ENCODE peak calls at places on chromosomes 13 and 19, in eight cellular contexts. One of them, this sample, is unnamed.

GRCh38 chr13:93984876-93985275 is 494.6 kb downstream of the DCT start:
- DNase-seq in trophoblast cell: no peak
- DNase-seq in mesendoderm: peak; percentile 40
- DNase-seq in NT2/D1: no peak
- DNase-seq in IMR-90: no peak
- DNase-seq in PC-3: no peak
- DNase-seq in colonic mucosa: no peak
- DNase-seq in H9: peak; percentile 38
- DNase-seq in this sample: no peak

GRCh38 chr13:101453784-101454201 is 1.3 kb downstream of the ITGBL1 start:
- DNase-seq in colonic mucosa: no peak
- DNase-seq in H9: peak; percentile 55
- DNase-seq in mesendoderm: no peak
- DNase-seq in PC-3: peak; percentile 81
- DNase-seq in trophoblast cell: no peak
- DNase-seq in IMR-90: no peak
- DNase-seq in NT2/D1: no peak
- DNase-seq in this sample: no peak

GRCh38 chr19:44808463-44809371 is at the start of gene BCAM:
- DNase-seq in IMR-90: peak; percentile 54
- DNase-seq in NT2/D1: no peak
- DNase-seq in H9: peak; percentile 81
- DNase-seq in mesendoderm: peak; percentile 56
- DNase-seq in colonic mucosa: peak; percentile 68
- DNase-seq in trophoblast cell: no peak
- DNase-seq in PC-3: peak; percentile 58
- DNase-seq in this sample: peak; percentile 91

GRCh38 chr13:83515267-83515666 is 367.0 kb downstream of the SLITRK1 start:
- DNase-seq in H9: no peak
- DNase-seq in NT2/D1: no peak
- DNase-seq in mesendoderm: no peak
- DNase-seq in IMR-90: peak; percentile 22
- DNase-seq in PC-3: peak; percentile 67
- DNase-seq in trophoblast cell: no peak
- DNase-seq in colonic mucosa: no peak
- DNase-seq in this sample: no peak

GRCh38 chr19:28494466-28494865 is 718.5 kb downstream of the UQCRFS1 start:
- DNase-seq in IMR-90: no peak
- DNase-seq in H9: no peak
- DNase-seq in trophoblast cell: no peak
- DNase-seq in PC-3: no peak
- DNase-seq in colonic mucosa: no peak
- DNase-seq in mesendoderm: peak; percentile 48
- DNase-seq in NT2/D1: peak; percentile 28
- DNase-seq in this sample: peak; percentile 43

GRCh38 chr13:43411741-43412140 is 375.0 kb downstream of the ENOX1 start:
- DNase-seq in PC-3: no peak
- DNase-seq in IMR-90: peak; percentile 23
- DNase-seq in H9: no peak
- DNase-seq in colonic mucosa: no peak
- DNase-seq in NT2/D1: no peak
- DNase-seq in mesendoderm: no peak
- DNase-seq in trophoblast cell: no peak
- DNase-seq in this sample: no peak

GRCh38 chr13:43522788-43523187 is 264.0 kb downstream of the ENOX1 start:
- DNase-seq in mesendoderm: no peak
- DNase-seq in IMR-90: peak; percentile 26
- DNase-seq in trophoblast cell: no peak
- DNase-seq in H9: no peak
- DNase-seq in NT2/D1: no peak
- DNase-seq in colonic mucosa: no peak
- DNase-seq in PC-3: no peak
- DNase-seq in this sample: no peak

GRCh38 chr19:50875795-50876422 is 2.7 kb downstream of the KLK2 start:
- DNase-seq in PC-3: no peak
- DNase-seq in trophoblast cell: no peak
- DNase-seq in mesendoderm: no peak
- DNase-seq in NT2/D1: no peak
- DNase-seq in H9: no peak
- DNase-seq in IMR-90: no peak
- DNase-seq in colonic mucosa: no peak
- DNase-seq in this sample: no peak

GRCh38 chr13:33352520-33352919 is 67.0 kb upstream of the STARD13 start:
- DNase-seq in trophoblast cell: no peak
- DNase-seq in colonic mucosa: no peak
- DNase-seq in NT2/D1: no peak
- DNase-seq in mesendoderm: no peak
- DNase-seq in H9: no peak
- DNase-seq in IMR-90: no peak
- DNase-seq in PC-3: no peak
- DNase-seq in this sample: no peak

GRCh38 chr13:101397742-101398141 is 18.6 kb downstream of the NALCN start:
- DNase-seq in PC-3: peak; percentile 77
- DNase-seq in colonic mucosa: no peak
- DNase-seq in mesendoderm: no peak
- DNase-seq in NT2/D1: no peak
- DNase-seq in trophoblast cell: no peak
- DNase-seq in IMR-90: peak; percentile 92
- DNase-seq in H9: no peak
- DNase-seq in this sample: no peak

GRCh38 chr13:78100481-78100880 is 181.8 kb upstream of the EDNRB start:
- DNase-seq in trophoblast cell: no peak
- DNase-seq in H9: no peak
- DNase-seq in mesendoderm: no peak
- DNase-seq in PC-3: no peak
- DNase-seq in NT2/D1: no peak
- DNase-seq in IMR-90: no peak
- DNase-seq in colonic mucosa: no peak
- DNase-seq in this sample: no peak

GRCh38 chr13:80131204-80131603 is 209.7 kb downstream of the SPRY2 start:
- DNase-seq in NT2/D1: no peak
- DNase-seq in trophoblast cell: no peak
- DNase-seq in mesendoderm: peak; percentile 46
- DNase-seq in H9: peak; percentile 38
- DNase-seq in IMR-90: peak; percentile 46
- DNase-seq in colonic mucosa: peak; percentile 85
- DNase-seq in PC-3: peak; percentile 47
- DNase-seq in this sample: peak; percentile 67

GRCh38 chr13:46748300-46748699 is 48.7 kb downstream of the ESD start:
- DNase-seq in IMR-90: no peak
- DNase-seq in PC-3: no peak
- DNase-seq in NT2/D1: no peak
- DNase-seq in trophoblast cell: peak; percentile 81
- DNase-seq in H9: no peak
- DNase-seq in colonic mucosa: no peak
- DNase-seq in mesendoderm: peak; percentile 20
- DNase-seq in this sample: no peak

GRCh38 chr13:98819382-98819781 is 66.9 kb upstream of the SLC15A1 start:
- DNase-seq in trophoblast cell: no peak
- DNase-seq in PC-3: no peak
- DNase-seq in NT2/D1: no peak
- DNase-seq in H9: no peak
- DNase-seq in IMR-90: no peak
- DNase-seq in colonic mucosa: no peak
- DNase-seq in mesendoderm: no peak
- DNase-seq in this sample: no peak
- H3K9ac ChIP-seq in trophoblast cell: no peak overlapping the region
- H3K9ac ChIP-seq in PC-3: no peak overlapping the region
- H3K9ac ChIP-seq in NT2/D1: no peak overlapping the region
- H3K9ac ChIP-seq in H9: no peak overlapping the region
- H3K9ac ChIP-seq in IMR-90: no peak overlapping the region
- H3K9ac ChIP-seq in colonic mucosa: no peak overlapping the region
- H3K9ac ChIP-seq in mesendoderm: no peak overlapping the region
- H3K9ac ChIP-seq in this sample: no peak overlapping the region

DNA sequence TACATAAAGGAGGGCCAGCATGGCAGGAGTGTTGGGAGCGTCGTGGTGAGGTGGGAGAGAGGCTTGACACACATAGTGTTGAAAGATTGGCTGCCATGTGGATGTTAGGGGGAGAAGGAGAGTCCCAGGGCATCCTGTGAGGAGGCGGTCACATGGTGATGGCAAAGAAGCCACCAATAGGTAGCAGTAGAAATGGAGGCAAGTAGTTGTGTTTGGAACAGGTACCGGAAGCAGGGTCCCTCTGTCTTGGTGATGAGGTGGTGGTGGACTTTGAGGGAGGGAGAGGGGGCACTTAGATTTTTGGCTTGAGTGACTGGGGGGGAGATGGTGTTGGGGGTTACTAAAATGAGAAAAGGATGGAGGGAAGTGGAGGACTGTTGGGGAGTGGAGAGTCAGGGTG is 193.2 kb upstream of the RNF113B start:
- DNase-seq in IMR-90: no peak
- DNase-seq in PC-3: no peak
- DNase-seq in mesendoderm: no peak
- DNase-seq in trophoblast cell: no peak
- DNase-seq in colonic mucosa: no peak
- DNase-seq in NT2/D1: no peak
- DNase-seq in H9: no peak
- DNase-seq in this sample: no peak
- H3K9ac ChIP-seq in IMR-90: peak overlapping the region; percentile 56
- H3K9ac ChIP-seq in PC-3: no peak overlapping the region
- H3K9ac ChIP-seq in mesendoderm: no peak overlapping the region
- H3K9ac ChIP-seq in trophoblast cell: no peak overlapping the region
- H3K9ac ChIP-seq in colonic mucosa: no peak overlapping the region
- H3K9ac ChIP-seq in NT2/D1: no peak overlapping the region
- H3K9ac ChIP-seq in H9: no peak overlapping the region
- H3K9ac ChIP-seq in this sample: no peak overlapping the region

DNA sequence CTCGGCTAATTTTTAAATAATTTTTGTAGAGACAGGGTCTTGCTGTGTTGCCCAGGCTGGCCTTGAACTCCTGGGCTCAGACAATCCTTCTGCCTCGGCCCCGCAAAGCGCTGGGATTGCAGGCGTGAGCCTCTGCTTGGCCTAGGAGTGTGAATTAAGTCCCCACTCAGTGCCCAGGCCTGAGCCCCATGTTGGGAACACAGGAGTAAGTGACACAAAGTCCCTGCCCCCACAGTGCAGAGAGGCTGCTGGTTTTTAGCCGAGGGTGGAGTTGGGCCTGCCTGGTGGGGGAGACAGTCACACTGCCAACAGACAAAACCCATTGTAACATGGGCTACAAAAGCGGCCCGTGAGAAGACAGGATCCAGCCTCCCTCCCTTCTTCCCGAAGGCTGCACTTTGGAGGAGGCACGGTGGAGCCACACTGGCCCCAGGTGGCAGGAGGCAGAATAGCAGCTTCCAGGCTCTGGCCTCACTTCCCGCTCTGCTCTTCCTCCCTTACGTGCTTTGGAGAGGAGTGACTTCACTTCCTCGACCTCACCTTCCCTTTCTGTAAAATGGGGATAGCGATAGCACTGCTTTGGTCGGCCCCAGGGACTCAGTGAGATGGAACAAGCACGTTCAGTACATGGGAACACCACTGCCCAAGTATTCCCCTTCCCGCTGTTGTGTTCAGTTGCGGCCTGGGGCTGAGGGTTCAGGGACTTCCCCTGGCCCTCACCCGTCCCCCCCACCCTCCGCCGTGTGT is 15.2 kb upstream of the EHD2 start:
- DNase-seq in IMR-90: peak; percentile 76
- DNase-seq in PC-3: peak; percentile 83
- DNase-seq in NT2/D1: peak; percentile 75
- DNase-seq in H9: peak; percentile 92
- DNase-seq in mesendoderm: peak; percentile 97
- DNase-seq in trophoblast cell: peak; percentile 81
- DNase-seq in colonic mucosa: peak; percentile 74
- DNase-seq in this sample: peak; percentile 94
- H3K9ac ChIP-seq in IMR-90: no peak overlapping the region
- H3K9ac ChIP-seq in PC-3: no peak overlapping the region
- H3K9ac ChIP-seq in NT2/D1: no peak overlapping the region
- H3K9ac ChIP-seq in H9: no peak overlapping the region
- H3K9ac ChIP-seq in mesendoderm: no peak overlapping the region
- H3K9ac ChIP-seq in trophoblast cell: no peak overlapping the region
- H3K9ac ChIP-seq in colonic mucosa: no peak overlapping the region
- H3K9ac ChIP-seq in this sample: no peak overlapping the region

DNA sequence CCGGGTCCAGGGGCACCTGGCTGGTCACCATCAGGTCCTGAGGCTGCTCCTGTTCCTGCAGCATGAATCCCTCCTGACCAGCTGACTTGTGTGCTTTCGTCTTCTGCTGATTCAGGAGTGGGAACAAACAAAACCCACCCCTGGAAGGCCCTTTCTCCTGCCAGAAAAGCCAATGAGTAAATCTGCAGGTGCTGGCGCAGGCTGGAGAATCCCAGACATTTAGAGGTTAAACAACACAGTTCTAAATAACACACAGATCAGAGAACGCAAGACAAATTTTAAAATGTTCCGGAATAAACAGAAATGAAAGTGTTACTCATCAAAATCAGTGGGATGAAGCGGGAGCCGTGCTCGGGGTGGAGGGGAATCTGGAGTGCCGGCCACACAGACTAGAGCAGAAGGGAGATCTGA is 60.6 kb upstream of the C13orf46 start:
- DNase-seq in PC-3: no peak
- DNase-seq in IMR-90: peak; percentile 80
- DNase-seq in mesendoderm: no peak
- DNase-seq in colonic mucosa: no peak
- DNase-seq in H9: no peak
- DNase-seq in trophoblast cell: no peak
- DNase-seq in NT2/D1: no peak
- DNase-seq in this sample: no peak
- H3K9ac ChIP-seq in PC-3: no peak overlapping the region
- H3K9ac ChIP-seq in IMR-90: peak overlapping the region; percentile 10
- H3K9ac ChIP-seq in mesendoderm: no peak overlapping the region
- H3K9ac ChIP-seq in colonic mucosa: no peak overlapping the region
- H3K9ac ChIP-seq in H9: no peak overlapping the region
- H3K9ac ChIP-seq in trophoblast cell: no peak overlapping the region
- H3K9ac ChIP-seq in NT2/D1: no peak overlapping the region
- H3K9ac ChIP-seq in this sample: no peak overlapping the region

GRCh38 chr19:46659151-46660007 is 1.6 kb downstream of the DACT3 start:
- DNase-seq in IMR-90: no peak
- DNase-seq in PC-3: no peak
- DNase-seq in colonic mucosa: peak; percentile 38
- DNase-seq in mesendoderm: peak; percentile 73
- DNase-seq in NT2/D1: no peak
- DNase-seq in H9: peak; percentile 66
- DNase-seq in trophoblast cell: no peak
- DNase-seq in this sample: peak; percentile 77
- H3K9ac ChIP-seq in IMR-90: peak overlapping the region; percentile 58
- H3K9ac ChIP-seq in PC-3: no peak overlapping the region
- H3K9ac ChIP-seq in colonic mucosa: peak overlapping the region; percentile 62
- H3K9ac ChIP-seq in mesendoderm: peak overlapping the region; percentile 51
- H3K9ac ChIP-seq in NT2/D1: peak overlapping the region; percentile 67
- H3K9ac ChIP-seq in H9: no peak overlapping the region
- H3K9ac ChIP-seq in trophoblast cell: no peak overlapping the region
- H3K9ac ChIP-seq in this sample: no peak overlapping the region

GRCh38 chr13:31663880-31664585 is 75.3 kb upstream of the RXFP2 start:
- DNase-seq in colonic mucosa: no peak
- DNase-seq in IMR-90: no peak
- DNase-seq in H9: no peak
- DNase-seq in trophoblast cell: no peak
- DNase-seq in PC-3: no peak
- DNase-seq in NT2/D1: peak; percentile 56
- DNase-seq in mesendoderm: peak; percentile 17
- DNase-seq in this sample: peak; percentile 6
- H3K9ac ChIP-seq in colonic mucosa: no peak overlapping the region
- H3K9ac ChIP-seq in IMR-90: no peak overlapping the region
- H3K9ac ChIP-seq in H9: no peak overlapping the region
- H3K9ac ChIP-seq in trophoblast cell: no peak overlapping the region
- H3K9ac ChIP-seq in PC-3: no peak overlapping the region
- H3K9ac ChIP-seq in NT2/D1: no peak overlapping the region
- H3K9ac ChIP-seq in mesendoderm: no peak overlapping the region
- H3K9ac ChIP-seq in this sample: no peak overlapping the region

GRCh38 chr13:34967851-34968562 is 25.9 kb downstream of the NBEA start:
- DNase-seq in PC-3: peak; percentile 51
- DNase-seq in mesendoderm: no peak
- DNase-seq in colonic mucosa: no peak
- DNase-seq in trophoblast cell: no peak
- DNase-seq in IMR-90: no peak
- DNase-seq in NT2/D1: no peak
- DNase-seq in H9: no peak
- DNase-seq in this sample: no peak
- H3K9ac ChIP-seq in PC-3: no peak overlapping the region
- H3K9ac ChIP-seq in mesendoderm: no peak overlapping the region
- H3K9ac ChIP-seq in colonic mucosa: no peak overlapping the region
- H3K9ac ChIP-seq in trophoblast cell: no peak overlapping the region
- H3K9ac ChIP-seq in IMR-90: no peak overlapping the region
- H3K9ac ChIP-seq in NT2/D1: no peak overlapping the region
- H3K9ac ChIP-seq in H9: no peak overlapping the region
- H3K9ac ChIP-seq in this sample: no peak overlapping the region

This sample was measured in neural progenitor cell.